ENCODE peak calls at places on chromosomes 7 and 10, in ten cellular contexts. D is fibroblast of mammary gland, S is tibial nerve, Q is cardiac muscle cell, G is body of pancreas, J is OCI-LY7, W is bronchial epithelial cell, M is uterus, O is fibroblast of villous mesenchyme, N is GM23338. Z is an unnamed sample.
A peak's percentile ranks its signal among the peaks of the same experiment; 100 is the strongest.

GRCh38 chr10:66625709-66626590 is 299.9 kb upstream of the LRRTM3 start:
- DNase-seq in D (no peak), S (no peak), Q (no peak), G (no peak), J (no peak), W (no peak), M (no peak), O (no peak), N (no peak), Z (no peak)

GRCh38 chr7:84137812-84138211 is 56.8 kb downstream of the SEMA3A start:
- DNase-seq in D (no peak), S (no peak), Q (no peak), G (no peak), J (no peak), W (no peak), M (no peak), O (no peak), N (no peak), Z (no peak)

GRCh38 chr7:68619476-68619875 is 978.8 kb upstream of the AUTS2 start:
- DNase-seq in D (no peak), S (no peak), Q (no peak), G (no peak), J (no peak), W (no peak), M (no peak), O (no peak), N (no peak), Z (no peak)

GRCh38 chr10:69179089-69179742 is 818 bp upstream of the SUPV3L1 start:
- DNase-seq in D (peak; percentile 78), S (no peak), Q (no peak), G (peak; percentile 28), J (no peak), W (no peak), M (peak; percentile 16), O (no peak), N (no peak), Z (peak; percentile 26)

GRCh38 chr10:99595770-99596465 is 24.3 kb downstream of the SLC25A28 start:
- DNase-seq in D (no peak), S (no peak), Q (peak; percentile 42), G (no peak), J (no peak), W (no peak), M (no peak), O (no peak), N (peak; percentile 33), Z (no peak)

GRCh38 chr10:94279835-94280709 is 82.7 kb downstream of the NOC3L start:
- DNase-seq in D (peak; percentile 50), S (no peak), Q (peak; percentile 73), G (peak; percentile 38), J (peak; percentile 57), W (peak; percentile 35), M (peak; percentile 26), O (peak; percentile 61), N (peak; percentile 89), Z (peak; percentile 54)

GRCh38 chr7:130951303-130951975 is 217.4 kb upstream of the KLF14 start:
- DNase-seq in D (no peak), S (no peak), Q (no peak), G (no peak), J (no peak), W (no peak), M (no peak), O (no peak), N (no peak), Z (no peak)

GRCh38 chr10:116108106-116108505 is 164.9 kb downstream of the GFRA1 start:
- DNase-seq in D (no peak), S (no peak), Q (no peak), G (no peak), J (no peak), W (no peak), M (no peak), O (no peak), N (no peak), Z (no peak)

GRCh38 chr7:1134951-1135350 is 25.0 kb downstream of the ZFAND2A start:
- DNase-seq in D (no peak), S (no peak), Q (no peak), G (no peak), J (no peak), W (no peak), M (no peak), O (no peak), N (no peak), Z (no peak)

GRCh38 chr7:1140481-1141104 is 19.4 kb downstream of the ZFAND2A start:
- DNase-seq in D (no peak), S (no peak), Q (no peak), G (no peak), J (peak; percentile 25), W (no peak), M (no peak), O (no peak), N (no peak), Z (no peak)

GRCh38 chr7:1136841-1137516 is 23.0 kb downstream of the ZFAND2A start:
- DNase-seq in D (no peak), S (no peak), Q (no peak), G (no peak), J (peak; percentile 32), W (no peak), M (no peak), O (no peak), N (peak; percentile 59), Z (peak; percentile 60)

GRCh38 chr7:1141651-1142050 is 18.3 kb downstream of the ZFAND2A start:
- DNase-seq in D (peak; percentile 44), S (no peak), Q (no peak), G (no peak), J (no peak), W (no peak), M (no peak), O (peak; percentile 61), N (no peak), Z (no peak)

GRCh38 chr7:1137517-1138167 is 22.4 kb downstream of the ZFAND2A start:
- DNase-seq in D (no peak), S (no peak), Q (no peak), G (no peak), J (no peak), W (no peak), M (no peak), O (no peak), N (peak; percentile 28), Z (no peak)
- H3K4me3 ChIP-seq in D (peak overlapping the region; percentile 69), S (peak overlapping the region; percentile 75), Q (peak overlapping the region; percentile 71), G (peak overlapping the region; percentile 100), J (peak overlapping the region; percentile 71), W (peak overlapping the region; percentile 61), M (peak overlapping the region; percentile 91), O (peak overlapping the region; percentile 90), N (peak overlapping the region; percentile 92), Z (peak overlapping the region; percentile 73)

GRCh38 chr10:97328646-97329453 is 5.7 kb downstream of the FRAT2 start:
- DNase-seq in D (no peak), S (no peak), Q (no peak), G (peak; percentile 60), J (no peak), W (no peak), M (no peak), O (peak; percentile 48), N (no peak), Z (peak; percentile 6)
- H3K4me3 ChIP-seq in D (no peak overlapping the region), S (no peak overlapping the region), Q (no peak overlapping the region), G (no peak overlapping the region), J (no peak overlapping the region), W (no peak overlapping the region), M (no peak overlapping the region), O (no peak overlapping the region), N (no peak overlapping the region), Z (no peak overlapping the region)

GRCh38 chr7:140639366-140640053 is 1.1 kb downstream of the DENND2A start:
- DNase-seq in D (peak; percentile 60), S (peak; percentile 50), Q (no peak), G (peak; percentile 42), J (no peak), W (no peak), M (peak; percentile 62), O (peak; percentile 79), N (peak; percentile 51), Z (peak; percentile 53)

GRCh38 chr7:140640060-140640611 is 477 bp downstream of the DENND2A start:
- DNase-seq in D (no peak), S (no peak), Q (peak; percentile 71), G (no peak), J (no peak), W (no peak), M (peak; percentile 63), O (peak; percentile 44), N (peak; percentile 74), Z (peak; percentile 87)

GRCh38 chr7:140641532-140642191 is 1.0 kb upstream of the DENND2A start:
- DNase-seq in D (no peak), S (no peak), Q (no peak), G (no peak), J (no peak), W (no peak), M (no peak), O (no peak), N (peak; percentile 59), Z (peak; percentile 66)

GRCh38 chr7:140643416-140643815 is 2.8 kb upstream of the DENND2A start:
- DNase-seq in D (no peak), S (no peak), Q (no peak), G (no peak), J (no peak), W (no peak), M (no peak), O (no peak), N (no peak), Z (no peak)

DNA sequence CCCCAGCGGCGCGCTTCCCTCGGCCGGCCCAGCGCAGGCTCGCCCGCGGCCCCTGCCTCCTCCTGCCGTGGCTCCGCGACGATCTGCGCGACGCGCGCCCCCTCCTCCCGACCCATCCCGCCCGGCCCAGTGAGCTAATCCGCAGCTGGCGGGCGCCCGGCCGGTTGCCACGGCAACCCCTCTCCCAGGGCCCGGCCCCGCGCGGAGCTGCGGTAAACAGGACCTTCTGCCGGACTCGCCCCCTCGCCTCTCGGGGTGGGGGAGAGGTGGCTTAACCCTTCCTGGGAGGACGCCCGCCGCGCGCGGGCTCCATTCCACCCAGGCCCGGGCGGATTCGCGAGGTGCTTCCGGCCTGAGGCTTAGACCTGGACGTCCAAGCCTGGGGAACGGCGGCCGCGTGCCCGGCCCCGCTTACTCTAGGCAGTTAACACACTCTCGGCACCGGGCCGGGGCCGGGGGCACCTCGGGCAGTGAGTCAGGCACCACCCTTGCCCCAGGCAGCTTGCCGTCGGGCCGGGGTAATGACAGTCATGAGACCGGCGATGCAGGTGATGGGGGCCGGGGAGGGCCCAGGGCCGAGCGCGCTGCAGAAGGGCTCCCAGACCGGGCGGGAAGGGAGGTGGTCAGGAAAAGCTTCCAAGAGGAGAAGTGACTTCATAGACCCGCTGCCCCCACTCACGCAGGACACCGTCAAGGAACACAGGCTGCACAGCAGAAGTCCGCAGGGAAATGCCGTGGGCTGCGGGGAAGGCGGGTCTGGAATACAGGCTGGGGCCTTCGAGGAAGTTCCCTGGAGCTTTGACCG is at the start of gene DENND2A:
- DNase-seq in D (no peak), S (peak; percentile 54), Q (peak; percentile 84), G (peak; percentile 61), J (no peak), W (no peak), M (peak; percentile 89), O (peak; percentile 61), N (peak; percentile 90), Z (peak; percentile 97)
- H3K4me3 ChIP-seq in D (peak within 1 kb of the TSS; percentile 27), S (peak within 1 kb of the TSS; percentile 79), Q (peak within 1 kb of the TSS; percentile 83), G (no peak within 1 kb of the TSS), J (no peak within 1 kb of the TSS), W (peak within 1 kb of the TSS; percentile 20), M (peak within 1 kb of the TSS; percentile 87), O (peak within 1 kb of the TSS; percentile 60), N (peak within 1 kb of the TSS; percentile 89), Z (peak within 1 kb of the TSS; percentile 77)

GRCh38 chr10:114758331-114758730 is 63.2 kb upstream of the FHIP2A start:
- DNase-seq in D (no peak), S (no peak), Q (no peak), G (no peak), J (no peak), W (peak; percentile 12), M (no peak), O (no peak), N (no peak), Z (no peak)

GRCh38 chr10:114751856-114752255 is 69.7 kb upstream of the FHIP2A start:
- DNase-seq in D (peak; percentile 70), S (no peak), Q (no peak), G (no peak), J (no peak), W (peak; percentile 88), M (no peak), O (no peak), N (no peak), Z (no peak)

GRCh38 chr10:114755537-114755936 is 66.0 kb upstream of the FHIP2A start:
- DNase-seq in D (no peak), S (no peak), Q (no peak), G (no peak), J (no peak), W (no peak), M (no peak), O (no peak), N (no peak), Z (no peak)

GRCh38 chr10:114753126-114753525 is 68.5 kb upstream of the FHIP2A start:
- DNase-seq in D (peak; percentile 47), S (no peak), Q (no peak), G (no peak), J (no peak), W (no peak), M (no peak), O (peak; percentile 65), N (no peak), Z (no peak)

GRCh38 chr10:114754445-114755320 is 66.9 kb upstream of the FHIP2A start:
- DNase-seq in D (peak; percentile 55), S (no peak), Q (no peak), G (no peak), J (no peak), W (peak; percentile 36), M (no peak), O (peak; percentile 94), N (no peak), Z (no peak)
- H3K4me3 ChIP-seq in D (no peak overlapping the region), S (no peak overlapping the region), Q (no peak overlapping the region), G (no peak overlapping the region), J (no peak overlapping the region), W (no peak overlapping the region), M (no peak overlapping the region), O (no peak overlapping the region), N (no peak overlapping the region), Z (no peak overlapping the region)

Z was measured in H7.